ENCODE peak calls at places on chromosomes 16 and 17, in four cellular contexts. Y, L, W and I are unnamed samples.

GRCh38 chr17:78966123-78966813 is 13.5 kb downstream of the LGALS3BP start:
- DNase-seq in L (no peak), Y (no peak), W (no peak), I (no peak)

GRCh38 chr16:89114159-89114981 is 20.7 kb downstream of the ACSF3 start:
- DNase-seq in W (no peak), L (no peak), Y (peak; percentile 76), I (peak; percentile 56)

GRCh38 chr17:7897773-7898172 is 9.2 kb downstream of the CHD3 start:
- DNase-seq in W (no peak), L (peak; percentile 21), Y (no peak), I (no peak)

GRCh38 chr16:51181495-51181795 is 30.4 kb upstream of the SALL1 start:
- DNase-seq in L (no peak), W (no peak), Y (peak; percentile 32), I (peak; percentile 89)

GRCh38 chr17:28482551-28483199 is 9.2 kb downstream of the SLC13A2 start:
- DNase-seq in L (no peak), Y (no peak), W (no peak), I (no peak)

GRCh38 chr17:57251211-57251787 is 5.0 kb upstream of the MSI2 start:
- DNase-seq in L (no peak), W (no peak), Y (no peak), I (no peak)

GRCh38 chr17:37833237-37833859 is 88.5 kb upstream of the HNF1B start:
- DNase-seq in L (no peak), W (no peak), Y (no peak), I (no peak)

GRCh38 chr16:73068546-73069401 is 20.8 kb upstream of the ZFHX3 start:
- DNase-seq in L (peak; percentile 72), W (no peak), Y (peak; percentile 9), I (no peak)

GRCh38 chr17:45147102-45147580 is 1.1 kb upstream of the HEXIM1 start:
- DNase-seq in Y (peak; percentile 92), W (no peak), L (no peak), I (peak; percentile 87)

GRCh38 chr16:2507052-2507678 is 6.6 kb upstream of the ATP6V0C start:
- DNase-seq in W (no peak), Y (no peak), L (no peak), I (peak; percentile 48)

GRCh38 chr16:70437017-70437581 is 1.8 kb downstream of the ST3GAL2 start:
- DNase-seq in L (no peak), W (no peak), Y (peak; percentile 60), I (peak; percentile 82)
- H3K4me3 ChIP-seq in L (no peak overlapping the region), W (peak overlapping the region; percentile 56), Y (peak overlapping the region; percentile 79), I (peak overlapping the region; percentile 94)

GRCh38 chr17:39001703-39002637 is 34.8 kb upstream of the FBXO47 start:
- DNase-seq in Y (no peak), W (no peak), L (peak; percentile 9), I (peak; percentile 46)

GRCh38 chr17:39008633-39009032 is 41.4 kb upstream of the FBXO47 start:
- DNase-seq in Y (no peak), L (no peak), W (no peak), I (no peak)

GRCh38 chr17:39000021-39000601 is 32.9 kb upstream of the FBXO47 start:
- DNase-seq in Y (no peak), L (no peak), W (no peak), I (no peak)

GRCh38 chr17:39002991-39003715 is 36.0 kb upstream of the FBXO47 start:
- DNase-seq in Y (no peak), W (no peak), L (no peak), I (no peak)
- TF ChIP-seq EZH2phosphoT487 in Y (no peak), W (no peak), L (no peak), I (no peak)

GRCh38 chr17:82114872-82115271 is 16.8 kb upstream of the FASN start:
- DNase-seq in Y (no peak), W (no peak), L (no peak), I (no peak)

GRCh38 chr17:82116246-82116645 is 18.2 kb upstream of the FASN start:
- DNase-seq in L (no peak), Y (no peak), W (no peak), I (no peak)

GRCh38 chr17:82118815-82119380 is 20.9 kb upstream of the FASN start:
- DNase-seq in L (no peak), W (no peak), Y (peak; percentile 77), I (peak; percentile 59)

GRCh38 chr17:82118178-82118814 is 20.3 kb upstream of the FASN start:
- DNase-seq in Y (no peak), W (no peak), L (no peak), I (no peak)

GRCh38 chr17:82117139-82118090 is 19.4 kb upstream of the FASN start:
- DNase-seq in L (no peak), W (no peak), Y (no peak), I (no peak)
- H3K4me3 ChIP-seq in L (no peak overlapping the region), W (no peak overlapping the region), Y (no peak overlapping the region), I (no peak overlapping the region)

DNA sequence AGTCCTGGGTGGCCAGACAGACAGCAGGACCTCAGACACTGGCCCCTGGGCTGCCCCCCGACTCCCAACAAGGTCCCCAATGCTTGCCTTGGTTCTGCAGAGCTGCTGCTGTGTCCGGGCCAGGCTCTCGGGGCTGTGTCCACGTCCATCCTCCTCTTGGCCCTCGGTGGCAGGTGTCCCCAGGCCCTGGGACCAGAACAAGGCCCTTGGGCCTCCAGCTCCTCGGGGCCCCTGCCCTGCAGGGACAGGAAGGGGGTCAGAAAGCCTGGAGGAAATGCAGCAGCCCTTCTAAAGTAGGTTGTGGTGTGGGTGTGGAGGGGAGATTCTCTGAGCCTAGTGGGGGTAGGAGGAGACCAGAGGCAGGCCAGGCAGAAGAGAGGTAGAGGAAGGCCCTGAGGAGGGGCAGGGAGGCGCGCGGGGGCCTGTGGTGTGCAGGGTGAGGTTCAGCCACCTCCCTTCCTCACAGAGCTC is 2.5 kb upstream of the AXIN1 start:
- DNase-seq in W (no peak), L (no peak), Y (no peak), I (no peak)
- TF ChIP-seq EZH2phosphoT487 in W (no peak), L (no peak), Y (no peak), I (no peak)

GRCh38 chr16:676565-677297 is 1.3 kb downstream of the RHBDL1 start:
- DNase-seq in W (no peak), L (no peak), Y (no peak), I (peak; percentile 54)
- H3K4me3 ChIP-seq in W (no peak overlapping the region), L (no peak overlapping the region), Y (no peak overlapping the region), I (peak overlapping the region; percentile 48)

GRCh38 chr17:2797632-2798031 is 1.4 kb downstream of the RAP1GAP2 start:
- DNase-seq in Y (no peak), L (no peak), W (no peak), I (no peak)
- TF ChIP-seq EZH2phosphoT487 in Y (no peak), L (no peak), W (no peak), I (no peak)

GRCh38 chr16:56196381-56196780 is 5.1 kb downstream of the GNAO1 start:
- DNase-seq in Y (no peak), L (no peak), W (no peak), I (no peak)
- H3K4me3 ChIP-seq in Y (no peak overlapping the region), L (no peak overlapping the region), W (no peak overlapping the region), I (no peak overlapping the region)

GRCh38 chr16:23595951-23596720 is at the start of gene NDUFAB1:
- DNase-seq in Y (peak; percentile 96), L (peak; percentile 87), W (peak; percentile 67), I (peak; percentile 94)
- TF ChIP-seq EZH2phosphoT487 in Y (no peak), L (no peak), W (no peak), I (no peak)